ENCODE peak calls at places on chromosomes 6 and 20, in nine cellular contexts. Y, E, A, U, F, O, P, I and M are unnamed samples.
A peak's percentile ranks its signal among the peaks of the same experiment; 100 is the strongest.

GRCh38 chr20:39813190-39813829 is 851.2 kb downstream of the DHX35 start:
- DNase-seq in U (no peak), O (no peak), E (no peak), Y (no peak), I (no peak), P (no peak), A (no peak), F (no peak), M (no peak)

GRCh38 chr20:17771206-17772004 is 71.6 kb downstream of the BANF2 start:
- DNase-seq in O (no peak), F (peak; percentile 16), A (no peak), P (peak; percentile 33), E (no peak), I (no peak), Y (peak; percentile 40), U (no peak), M (no peak)

GRCh38 chr6:108002365-108003221 is 44.6 kb upstream of the SEC63 start:
- DNase-seq in F (peak; percentile 40), Y (no peak), O (no peak), U (no peak), A (no peak), I (no peak), E (no peak), P (no peak), M (no peak)

GRCh38 chr6:44966449-44967091 is 361.6 kb upstream of the RUNX2 start:
- DNase-seq in O (no peak), A (no peak), F (peak; percentile 78), I (no peak), U (no peak), E (no peak), Y (peak; percentile 25), P (peak; percentile 73), M (no peak)

GRCh38 chr6:20168668-20169633 is 43.3 kb downstream of the MBOAT1 start:
- DNase-seq in I (no peak), A (peak; percentile 42), E (no peak), P (peak; percentile 48), U (no peak), Y (no peak), O (peak; percentile 47), F (no peak), M (no peak)

GRCh38 chr6:169110934-169111602 is 142.6 kb downstream of the THBS2 start:
- DNase-seq in F (no peak), A (no peak), Y (no peak), I (no peak), O (no peak), P (no peak), U (no peak), E (no peak), M (no peak)

GRCh38 chr6:50198245-50198644 is 148.5 kb upstream of the DEFB112 start:
- DNase-seq in Y (no peak), F (no peak), P (no peak), A (no peak), E (no peak), I (no peak), U (no peak), O (no peak), M (no peak)

GRCh38 chr6:135179920-135180457 is 1.1 kb upstream of the MYB start:
- DNase-seq in O (no peak), U (no peak), P (no peak), A (no peak), F (peak; percentile 58), I (no peak), Y (no peak), E (no peak), M (peak; percentile 66)

GRCh38 chr6:151178373-151178772 is 61.4 kb upstream of the AKAP12 start:
- DNase-seq in P (no peak), O (no peak), F (no peak), E (no peak), A (no peak), I (no peak), U (no peak), Y (no peak), M (no peak)

GRCh38 chr6:112008482-112008881 is 45.4 kb upstream of the CCN6 start:
- DNase-seq in I (no peak), A (no peak), O (no peak), U (no peak), E (no peak), Y (no peak), F (no peak), P (no peak), M (no peak)

GRCh38 chr6:148435386-148435785 is 92.7 kb downstream of the SASH1 start:
- DNase-seq in I (no peak), U (no peak), O (no peak), A (no peak), F (peak; percentile 75), Y (no peak), E (no peak), P (peak; percentile 36), M (no peak)

GRCh38 chr20:45014671-45015415 is 48.5 kb downstream of the STK4 start:
- DNase-seq in O (no peak), E (no peak), A (no peak), I (no peak), U (no peak), P (peak; percentile 87), F (peak; percentile 62), Y (no peak), M (no peak)

GRCh38 chr6:129667034-129667433 is 42.9 kb downstream of the ARHGAP18 start:
- DNase-seq in E (no peak), U (no peak), F (no peak), P (no peak), I (no peak), Y (no peak), A (no peak), O (no peak), M (no peak)
- TF ChIP-seq CTCF in E (no peak), U (no peak), F (no peak), P (peak; percentile 28), I (no peak), Y (no peak), A (no peak), O (no peak), M (no peak)

GRCh38 chr6:15248451-15249370 is 2.8 kb downstream of the JARID2 start:
- DNase-seq in P (peak; percentile 92), A (peak; percentile 98), U (peak; percentile 94), O (peak; percentile 93), E (peak; percentile 99), F (peak; percentile 98), I (peak; percentile 93), Y (peak; percentile 98), M (peak; percentile 97)
- TF ChIP-seq CTCF in P (peak; percentile 49), A (peak; percentile 59), U (no peak), O (no peak), E (peak; percentile 14), F (peak; percentile 29), I (no peak), Y (peak; percentile 18), M (no peak)

DNA sequence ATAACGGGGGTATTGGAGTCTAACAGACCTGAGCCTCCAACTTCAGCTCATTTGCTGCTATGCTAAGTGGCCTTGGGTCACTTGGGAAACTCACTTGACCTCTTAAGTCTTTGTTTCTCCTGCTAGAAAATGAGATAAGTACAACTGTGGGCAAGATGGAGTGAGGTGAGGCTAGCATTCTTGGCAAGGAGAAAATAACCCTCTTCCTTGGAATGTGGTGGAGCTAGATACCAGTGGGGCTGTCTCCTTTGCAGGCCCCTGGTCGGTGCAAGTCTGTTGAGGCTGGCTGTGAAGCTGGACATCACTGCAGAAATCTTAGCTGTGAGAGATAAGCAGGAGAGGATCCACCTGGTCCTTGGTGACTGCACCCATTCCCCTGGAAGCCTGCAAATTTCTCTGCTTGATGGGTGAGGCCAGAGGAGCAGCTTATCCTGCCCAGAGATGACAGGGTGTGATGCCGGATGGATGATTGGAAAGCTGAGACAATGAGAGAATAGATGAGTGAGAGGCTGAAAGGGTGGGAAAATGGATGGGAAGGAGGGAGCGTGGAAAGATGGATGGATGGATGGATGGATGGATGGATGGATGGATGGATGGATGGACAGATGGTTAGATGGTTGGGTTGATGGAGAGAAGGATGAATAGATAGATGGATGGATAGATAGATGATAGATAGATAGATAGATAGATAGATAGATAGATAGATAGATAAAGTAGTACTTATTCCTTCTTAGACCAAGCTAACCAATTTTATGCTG is 4.4 kb downstream of the BPIFA1 start:
- DNase-seq in I (no peak), E (no peak), P (no peak), F (no peak), Y (no peak), A (no peak), U (no peak), O (no peak), M (no peak)
- TF ChIP-seq CTCF in I (no peak), E (no peak), P (no peak), F (no peak), Y (no peak), A (no peak), U (no peak), O (no peak), M (no peak)

DNA sequence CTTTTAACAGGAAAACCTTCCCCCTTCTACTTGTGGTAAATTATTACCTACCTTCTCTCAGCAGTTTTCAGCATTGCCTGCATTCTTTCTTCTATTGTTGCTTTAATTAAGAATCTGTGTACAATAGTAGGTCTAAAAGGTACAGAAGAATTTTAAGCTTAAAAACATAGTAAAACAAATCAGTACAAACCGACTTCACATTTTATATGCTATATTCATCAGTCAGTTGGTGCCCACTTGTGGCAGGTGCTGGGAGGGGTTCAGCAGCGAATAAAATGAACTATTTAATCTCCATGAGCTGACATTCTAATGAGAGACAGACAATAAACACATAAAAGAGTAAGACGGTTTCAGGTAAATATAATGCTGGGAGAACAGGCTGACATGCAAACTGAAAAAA is 73.4 kb upstream of the FBXO30 start:
- DNase-seq in I (no peak), Y (peak; percentile 50), E (peak; percentile 63), U (no peak), P (peak; percentile 15), A (no peak), F (peak; percentile 35), O (peak; percentile 23), M (peak; percentile 49)
- TF ChIP-seq CTCF in I (no peak), Y (peak; percentile 70), E (peak; percentile 64), U (peak; percentile 55), P (peak; percentile 50), A (no peak), F (peak; percentile 40), O (peak; percentile 46), M (peak; percentile 27)

DNA sequence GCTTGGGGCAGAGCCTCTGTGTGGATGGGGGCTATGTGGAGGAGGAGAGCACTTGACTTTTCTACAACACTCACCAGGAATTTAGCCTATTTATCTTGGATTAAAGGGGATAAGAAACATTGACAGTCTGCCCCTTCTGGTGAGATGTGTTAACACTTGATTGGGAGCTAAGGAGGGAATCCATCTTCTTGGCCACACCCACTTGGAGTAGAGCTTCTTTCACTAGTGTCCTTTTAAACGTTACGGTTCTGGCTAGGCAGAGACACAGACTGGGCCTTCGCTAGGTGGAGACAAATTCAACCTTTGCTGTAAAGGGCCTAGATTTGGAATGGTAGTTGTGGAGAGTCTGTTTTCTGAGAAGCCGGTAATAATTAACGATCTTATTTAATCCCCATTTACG is 15.5 kb upstream of the TPBG start:
- DNase-seq in E (no peak), I (no peak), A (no peak), Y (peak; percentile 60), P (no peak), U (no peak), O (no peak), F (no peak), M (no peak)
- TF ChIP-seq CTCF in E (no peak), I (no peak), A (no peak), Y (peak; percentile 19), P (no peak), U (no peak), O (no peak), F (no peak), M (no peak)